ENCODE peak calls at places on chromosomes 1 and 21, in nine cellular contexts. One of them, this sample, is unnamed.
A peak's percentile ranks its signal among the peaks of the same experiment; 100 is the strongest.

GRCh38 chr21:44853601-44854390 is 19.7 kb downstream of the PTTG1IP start:
- DNase-seq in AML-193: no peak
- DNase-seq in Calu3: no peak
- DNase-seq in left ventricle myocardium superior: peak; percentile 63
- DNase-seq in activated gamma-delta T cell: no peak
- DNase-seq in H7: peak; percentile 47
- DNase-seq in activated T-helper 1 cell treated with anti-CD3 and anti-CD28 coated beads, Interleukin-2, amount 50 U/mL, for 16 hours: no peak
- DNase-seq in esophagus muscularis mucosa: no peak
- DNase-seq in NCI-H1694: no peak
- DNase-seq in this sample: no peak

GRCh38 chr1:195979646-195980045 is 628.6 kb downstream of the KCNT2 start:
- DNase-seq in Calu3: no peak
- DNase-seq in activated gamma-delta T cell: no peak
- DNase-seq in NCI-H1694: no peak
- DNase-seq in H7: no peak
- DNase-seq in esophagus muscularis mucosa: no peak
- DNase-seq in AML-193: no peak
- DNase-seq in activated T-helper 1 cell treated with anti-CD3 and anti-CD28 coated beads, Interleukin-2, amount 50 U/mL, for 16 hours: no peak
- DNase-seq in left ventricle myocardium superior: no peak
- DNase-seq in this sample: no peak

GRCh38 chr1:210321131-210321530 is 7.6 kb upstream of the HHAT start:
- DNase-seq in activated T-helper 1 cell treated with anti-CD3 and anti-CD28 coated beads, Interleukin-2, amount 50 U/mL, for 16 hours: no peak
- DNase-seq in AML-193: no peak
- DNase-seq in left ventricle myocardium superior: no peak
- DNase-seq in activated gamma-delta T cell: no peak
- DNase-seq in H7: no peak
- DNase-seq in Calu3: no peak
- DNase-seq in NCI-H1694: no peak
- DNase-seq in esophagus muscularis mucosa: no peak
- DNase-seq in this sample: no peak

GRCh38 chr1:107525146-107525545 is 384.3 kb downstream of the NTNG1 start:
- DNase-seq in NCI-H1694: no peak
- DNase-seq in Calu3: no peak
- DNase-seq in esophagus muscularis mucosa: no peak
- DNase-seq in activated T-helper 1 cell treated with anti-CD3 and anti-CD28 coated beads, Interleukin-2, amount 50 U/mL, for 16 hours: no peak
- DNase-seq in activated gamma-delta T cell: no peak
- DNase-seq in H7: no peak
- DNase-seq in left ventricle myocardium superior: no peak
- DNase-seq in AML-193: no peak
- DNase-seq in this sample: no peak

GRCh38 chr1:245008761-245009160 is 144.4 kb upstream of the HNRNPU start:
- DNase-seq in AML-193: no peak
- DNase-seq in esophagus muscularis mucosa: no peak
- DNase-seq in Calu3: no peak
- DNase-seq in H7: no peak
- DNase-seq in activated T-helper 1 cell treated with anti-CD3 and anti-CD28 coated beads, Interleukin-2, amount 50 U/mL, for 16 hours: no peak
- DNase-seq in NCI-H1694: no peak
- DNase-seq in left ventricle myocardium superior: no peak
- DNase-seq in activated gamma-delta T cell: no peak
- DNase-seq in this sample: no peak

GRCh38 chr21:38297193-38297592 is 40.4 kb downstream of the KCNJ15 start:
- DNase-seq in Calu3: no peak
- DNase-seq in H7: no peak
- DNase-seq in activated gamma-delta T cell: no peak
- DNase-seq in activated T-helper 1 cell treated with anti-CD3 and anti-CD28 coated beads, Interleukin-2, amount 50 U/mL, for 16 hours: no peak
- DNase-seq in esophagus muscularis mucosa: no peak
- DNase-seq in AML-193: no peak
- DNase-seq in NCI-H1694: no peak
- DNase-seq in left ventricle myocardium superior: no peak
- DNase-seq in this sample: peak; percentile 23

GRCh38 chr21:45355573-45355972 is 49.4 kb upstream of the COL18A1 start:
- DNase-seq in left ventricle myocardium superior: peak; percentile 12
- DNase-seq in esophagus muscularis mucosa: no peak
- DNase-seq in NCI-H1694: no peak
- DNase-seq in activated T-helper 1 cell treated with anti-CD3 and anti-CD28 coated beads, Interleukin-2, amount 50 U/mL, for 16 hours: no peak
- DNase-seq in AML-193: no peak
- DNase-seq in H7: no peak
- DNase-seq in Calu3: no peak
- DNase-seq in activated gamma-delta T cell: no peak
- DNase-seq in this sample: no peak

GRCh38 chr21:42155045-42155855 is 63.7 kb upstream of the ABCG1 start:
- DNase-seq in NCI-H1694: no peak
- DNase-seq in Calu3: no peak
- DNase-seq in AML-193: no peak
- DNase-seq in left ventricle myocardium superior: no peak
- DNase-seq in activated gamma-delta T cell: no peak
- DNase-seq in esophagus muscularis mucosa: no peak
- DNase-seq in activated T-helper 1 cell treated with anti-CD3 and anti-CD28 coated beads, Interleukin-2, amount 50 U/mL, for 16 hours: no peak
- DNase-seq in H7: peak; percentile 41
- DNase-seq in this sample: no peak

GRCh38 chr1:203084588-203085527 is 954 bp downstream of the MYOG start:
- DNase-seq in activated gamma-delta T cell: no peak
- DNase-seq in AML-193: peak; percentile 6
- DNase-seq in activated T-helper 1 cell treated with anti-CD3 and anti-CD28 coated beads, Interleukin-2, amount 50 U/mL, for 16 hours: no peak
- DNase-seq in H7: peak; percentile 88
- DNase-seq in NCI-H1694: no peak
- DNase-seq in esophagus muscularis mucosa: peak; percentile 74
- DNase-seq in Calu3: peak; percentile 13
- DNase-seq in left ventricle myocardium superior: no peak
- DNase-seq in this sample: no peak

GRCh38 chr1:83856381-83856780 is 142.6 kb downstream of the TTLL7 start:
- DNase-seq in H7: no peak
- DNase-seq in Calu3: no peak
- DNase-seq in activated gamma-delta T cell: no peak
- DNase-seq in NCI-H1694: no peak
- DNase-seq in left ventricle myocardium superior: no peak
- DNase-seq in activated T-helper 1 cell treated with anti-CD3 and anti-CD28 coated beads, Interleukin-2, amount 50 U/mL, for 16 hours: no peak
- DNase-seq in esophagus muscularis mucosa: no peak
- DNase-seq in AML-193: no peak
- DNase-seq in this sample: no peak

GRCh38 chr1:40704817-40705733 is 13.6 kb downstream of the NFYC start:
- DNase-seq in left ventricle myocardium superior: no peak
- DNase-seq in H7: no peak
- DNase-seq in esophagus muscularis mucosa: no peak
- DNase-seq in activated T-helper 1 cell treated with anti-CD3 and anti-CD28 coated beads, Interleukin-2, amount 50 U/mL, for 16 hours: no peak
- DNase-seq in NCI-H1694: no peak
- DNase-seq in AML-193: no peak
- DNase-seq in activated gamma-delta T cell: no peak
- DNase-seq in Calu3: no peak
- DNase-seq in this sample: no peak

GRCh38 chr1:1624443-1625403 is 7.2 kb upstream of the MMP23B start:
- DNase-seq in NCI-H1694: peak; percentile 58
- DNase-seq in AML-193: no peak
- DNase-seq in activated gamma-delta T cell: no peak
- DNase-seq in left ventricle myocardium superior: peak; percentile 87
- DNase-seq in H7: peak; percentile 76
- DNase-seq in Calu3: no peak
- DNase-seq in esophagus muscularis mucosa: no peak
- DNase-seq in activated T-helper 1 cell treated with anti-CD3 and anti-CD28 coated beads, Interleukin-2, amount 50 U/mL, for 16 hours: no peak
- DNase-seq in this sample: no peak

GRCh38 chr1:30034627-30035521 is 688.5 kb downstream of the MATN1 start:
- DNase-seq in NCI-H1694: peak; percentile 80
- DNase-seq in Calu3: no peak
- DNase-seq in activated gamma-delta T cell: no peak
- DNase-seq in AML-193: no peak
- DNase-seq in esophagus muscularis mucosa: peak; percentile 83
- DNase-seq in activated T-helper 1 cell treated with anti-CD3 and anti-CD28 coated beads, Interleukin-2, amount 50 U/mL, for 16 hours: no peak
- DNase-seq in H7: no peak
- DNase-seq in left ventricle myocardium superior: no peak
- DNase-seq in this sample: no peak

GRCh38 chr1:242435200-242435599 is 89.3 kb downstream of the PLD5 start:
- DNase-seq in left ventricle myocardium superior: no peak
- DNase-seq in AML-193: no peak
- DNase-seq in Calu3: no peak
- DNase-seq in NCI-H1694: no peak
- DNase-seq in activated gamma-delta T cell: no peak
- DNase-seq in esophagus muscularis mucosa: peak; percentile 57
- DNase-seq in H7: no peak
- DNase-seq in activated T-helper 1 cell treated with anti-CD3 and anti-CD28 coated beads, Interleukin-2, amount 50 U/mL, for 16 hours: no peak
- DNase-seq in this sample: no peak

This sample was measured in HL-60.